ENCODE peak calls at places on chromosomes 3 and 15, in four cellular contexts. One of them, this sample, is unnamed.

GRCh38 chr3:172266103-172266502 is 182.2 kb downstream of the GHSR start:
- DNase-seq in Panc1: no peak
- DNase-seq in fibroblast of lung: no peak
- DNase-seq in hepatocyte: no peak
- DNase-seq in this sample: no peak

GRCh38 chr3:38347421-38348200 is 1.0 kb downstream of the XYLB start:
- DNase-seq in Panc1: no peak
- DNase-seq in fibroblast of lung: no peak
- DNase-seq in hepatocyte: peak
- DNase-seq in this sample: no peak

GRCh38 chr3:170811515-170811914 is 58.5 kb downstream of the RPL22L1 start:
- DNase-seq in Panc1: no peak
- DNase-seq in hepatocyte: peak
- DNase-seq in fibroblast of lung: peak
- DNase-seq in this sample: peak

GRCh38 chr3:43692971-43693370 is 2.2 kb downstream of the ABHD5 start:
- DNase-seq in Panc1: no peak
- DNase-seq in fibroblast of lung: no peak
- DNase-seq in hepatocyte: no peak
- DNase-seq in this sample: no peak

GRCh38 chr3:15151166-15151565 is 52.2 kb upstream of the RBSN start:
- DNase-seq in Panc1: no peak
- DNase-seq in hepatocyte: no peak
- DNase-seq in fibroblast of lung: no peak
- DNase-seq in this sample: no peak

GRCh38 chr3:157819415-157819814 is 286.8 kb downstream of the SHOX2 start:
- DNase-seq in hepatocyte: no peak
- DNase-seq in Panc1: no peak
- DNase-seq in fibroblast of lung: no peak
- DNase-seq in this sample: no peak

GRCh38 chr3:128878556-128879124 is 780 bp upstream of the ACAD9 start:
- DNase-seq in fibroblast of lung: peak
- DNase-seq in Panc1: no peak
- DNase-seq in hepatocyte: peak
- DNase-seq in this sample: peak

GRCh38 chr3:177977381-177978158 is 558.7 kb upstream of the KCNMB2 start:
- DNase-seq in hepatocyte: no peak
- DNase-seq in Panc1: no peak
- DNase-seq in fibroblast of lung: peak
- DNase-seq in this sample: peak

GRCh38 chr15:38474155-38474757 is 20.3 kb downstream of the FAM98B start:
- DNase-seq in Panc1: peak
- DNase-seq in hepatocyte: peak
- DNase-seq in fibroblast of lung: peak
- DNase-seq in this sample: peak

GRCh38 chr15:51382787-51383186 is 41.3 kb downstream of the GLDN start:
- DNase-seq in Panc1: no peak
- DNase-seq in fibroblast of lung: peak
- DNase-seq in hepatocyte: peak
- DNase-seq in this sample: peak

GRCh38 chr3:32082727-32083126 is 23.7 kb upstream of the GPD1L start:
- DNase-seq in hepatocyte: peak
- DNase-seq in Panc1: no peak
- DNase-seq in fibroblast of lung: peak
- DNase-seq in this sample: peak

GRCh38 chr15:67080900-67081431 is 15.6 kb downstream of the SMAD3 start:
- DNase-seq in fibroblast of lung: peak
- DNase-seq in hepatocyte: no peak
- DNase-seq in Panc1: no peak
- DNase-seq in this sample: no peak

GRCh38 chr3:171351676-171352075 is 108.5 kb downstream of the TNIK start:
- DNase-seq in fibroblast of lung: peak
- DNase-seq in hepatocyte: no peak
- DNase-seq in Panc1: no peak
- DNase-seq in this sample: peak

GRCh38 chr3:156605686-156606605 is 51.0 kb upstream of the SSR3 start:
- DNase-seq in hepatocyte: peak
- DNase-seq in fibroblast of lung: peak
- DNase-seq in Panc1: no peak
- DNase-seq in this sample: peak

GRCh38 chr15:98682992-98683701 is 34.8 kb downstream of the IGF1R start:
- DNase-seq in fibroblast of lung: peak
- DNase-seq in hepatocyte: no peak
- DNase-seq in Panc1: no peak
- DNase-seq in this sample: no peak

GRCh38 chr3:106333911-106334618 is 465.3 kb upstream of the CBLB start:
- DNase-seq in hepatocyte: no peak
- DNase-seq in fibroblast of lung: peak
- DNase-seq in Panc1: no peak
- DNase-seq in this sample: peak

GRCh38 chr15:58246041-58246440 is 107.9 kb downstream of the AQP9 start:
- DNase-seq in Panc1: no peak
- DNase-seq in hepatocyte: no peak
- DNase-seq in fibroblast of lung: no peak
- DNase-seq in this sample: no peak

GRCh38 chr3:151838574-151839312 is 24.8 kb downstream of the AADAC start:
- DNase-seq in fibroblast of lung: peak
- DNase-seq in hepatocyte: peak
- DNase-seq in Panc1: peak
- DNase-seq in this sample: peak

GRCh38 chr15:97082835-97083234 is 752.3 kb downstream of the NR2F2 start:
- DNase-seq in fibroblast of lung: no peak
- DNase-seq in Panc1: no peak
- DNase-seq in hepatocyte: no peak
- DNase-seq in this sample: no peak

GRCh38 chr15:40310993-40311392 is 3.3 kb upstream of the PLCB2 start:
- DNase-seq in hepatocyte: no peak
- DNase-seq in Panc1: no peak
- DNase-seq in fibroblast of lung: no peak
- DNase-seq in this sample: no peak

GRCh38 chr3:144770291-144770690 is 798.7 kb downstream of the DIPK2A start:
- DNase-seq in fibroblast of lung: no peak
- DNase-seq in Panc1: no peak
- DNase-seq in hepatocyte: no peak
- DNase-seq in this sample: peak

GRCh38 chr15:53202876-53203275 is 412.7 kb upstream of the ONECUT1 start:
- DNase-seq in fibroblast of lung: no peak
- DNase-seq in Panc1: no peak
- DNase-seq in hepatocyte: no peak
- DNase-seq in this sample: no peak
- TF ChIP-seq CTCF in fibroblast of lung: no peak
- TF ChIP-seq CTCF in Panc1: no peak
- TF ChIP-seq CTCF in hepatocyte: no peak
- TF ChIP-seq CTCF in this sample: no peak

GRCh38 chr15:70111203-70112017 is 13.7 kb upstream of the TLE3 start:
- DNase-seq in Panc1: no peak
- DNase-seq in hepatocyte: peak
- DNase-seq in fibroblast of lung: peak
- DNase-seq in this sample: peak
- H3K4me3 ChIP-seq in Panc1: no peak
- H3K4me3 ChIP-seq in hepatocyte: no peak
- H3K4me3 ChIP-seq in fibroblast of lung: peak
- H3K4me3 ChIP-seq in this sample: no peak

DNA sequence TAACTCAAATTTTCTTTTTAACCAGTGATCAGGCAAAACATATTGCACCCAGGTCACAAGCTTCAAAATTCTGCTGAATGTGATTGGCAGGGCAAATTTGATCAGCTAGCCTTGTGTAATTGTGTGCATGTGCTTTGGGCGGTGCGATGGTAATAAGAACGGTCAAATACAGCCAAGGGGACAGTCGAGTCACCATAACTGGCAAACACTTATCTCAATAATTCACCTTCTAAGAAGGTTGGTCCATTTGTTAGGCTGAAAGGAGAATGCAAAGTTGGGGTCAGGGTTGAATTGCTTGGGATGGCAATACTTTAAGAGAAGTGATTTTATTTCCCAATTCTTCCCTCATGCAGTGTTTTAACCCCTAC is 302.4 kb upstream of the PDZRN3 start:
- DNase-seq in fibroblast of lung: no peak
- DNase-seq in hepatocyte: no peak
- DNase-seq in Panc1: no peak
- DNase-seq in this sample: no peak
- TF ChIP-seq CTCF in fibroblast of lung: no peak
- TF ChIP-seq CTCF in hepatocyte: no peak
- TF ChIP-seq CTCF in Panc1: no peak
- TF ChIP-seq CTCF in this sample: no peak

DNA sequence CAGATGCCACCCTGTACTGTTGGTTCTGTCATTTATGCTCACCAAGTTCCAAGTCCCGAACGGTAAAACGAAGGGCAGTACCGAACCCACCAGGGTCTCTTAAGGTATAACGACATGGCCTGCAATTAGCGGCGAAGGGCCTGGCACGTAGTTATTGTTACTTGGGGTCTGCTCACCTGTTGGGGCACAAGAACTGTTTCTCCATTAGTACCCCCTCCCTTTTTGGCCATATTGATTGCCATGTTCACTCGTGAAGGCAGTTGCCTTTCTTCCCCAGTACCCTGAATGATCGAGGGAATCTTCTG is 435 bp downstream of the IL17RB start:
- DNase-seq in fibroblast of lung: no peak
- DNase-seq in Panc1: no peak
- DNase-seq in hepatocyte: no peak
- DNase-seq in this sample: no peak
- H3K4me3 ChIP-seq in fibroblast of lung: no peak
- H3K4me3 ChIP-seq in Panc1: peak
- H3K4me3 ChIP-seq in hepatocyte: peak
- H3K4me3 ChIP-seq in this sample: no peak

GRCh38 chr3:26657406-26657976 is 34.9 kb downstream of the LRRC3B start:
- DNase-seq in fibroblast of lung: no peak
- DNase-seq in hepatocyte: no peak
- DNase-seq in Panc1: no peak
- DNase-seq in this sample: no peak
- TF ChIP-seq CTCF in fibroblast of lung: no peak
- TF ChIP-seq CTCF in hepatocyte: no peak
- TF ChIP-seq CTCF in Panc1: no peak
- TF ChIP-seq CTCF in this sample: no peak

GRCh38 chr3:34077796-34078195 is 279.4 kb downstream of the PDCD6IP start:
- DNase-seq in hepatocyte: no peak
- DNase-seq in Panc1: no peak
- DNase-seq in fibroblast of lung: no peak
- DNase-seq in this sample: peak
- H3K4me3 ChIP-seq in hepatocyte: no peak
- H3K4me3 ChIP-seq in Panc1: no peak
- H3K4me3 ChIP-seq in fibroblast of lung: no peak
- H3K4me3 ChIP-seq in this sample: no peak

DNA sequence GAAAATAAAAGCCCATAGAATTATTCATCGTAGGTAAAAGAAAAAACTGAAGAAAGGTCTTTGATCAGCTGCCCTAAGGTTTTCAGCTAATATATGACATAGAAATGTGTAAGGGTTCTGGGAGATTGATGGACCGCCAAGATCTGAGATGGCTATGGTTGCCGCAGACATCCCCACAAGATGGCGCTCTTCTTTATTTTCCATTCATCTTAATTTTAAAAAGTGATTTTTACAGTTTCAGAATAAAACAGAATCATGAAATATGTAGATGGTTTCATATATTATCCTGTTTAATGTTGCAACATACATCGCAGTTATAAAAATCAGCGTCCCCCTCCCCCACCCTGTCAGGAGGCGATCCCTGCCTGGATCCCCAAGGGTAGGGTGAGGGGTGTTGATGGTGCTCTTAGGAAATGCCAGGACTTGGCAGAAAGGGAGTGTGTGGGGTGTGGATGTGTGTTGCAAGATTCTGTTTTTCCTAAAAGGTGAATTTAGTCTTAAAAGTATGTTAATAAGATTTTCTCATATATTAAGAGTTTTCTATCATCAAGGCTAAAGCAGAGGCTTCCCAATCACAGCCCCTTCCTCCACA is 68.8 kb downstream of the ANXA2 start:
- DNase-seq in Panc1: no peak
- DNase-seq in fibroblast of lung: peak
- DNase-seq in hepatocyte: peak
- DNase-seq in this sample: peak
- TF ChIP-seq CTCF in Panc1: peak
- TF ChIP-seq CTCF in fibroblast of lung: peak
- TF ChIP-seq CTCF in hepatocyte: peak
- TF ChIP-seq CTCF in this sample: peak

GRCh38 chr15:23690450-23690852 is 3.3 kb upstream of the NDN start:
- DNase-seq in Panc1: no peak
- DNase-seq in hepatocyte: peak
- DNase-seq in fibroblast of lung: peak
- DNase-seq in this sample: peak

GRCh38 chr15:23690015-23690414 is 2.9 kb upstream of the NDN start:
- DNase-seq in hepatocyte: no peak
- DNase-seq in Panc1: no peak
- DNase-seq in fibroblast of lung: no peak
- DNase-seq in this sample: no peak

GRCh38 chr15:23686466-23687142 is 501 bp downstream of the NDN start:
- DNase-seq in fibroblast of lung: peak
- DNase-seq in hepatocyte: peak
- DNase-seq in Panc1: no peak
- DNase-seq in this sample: no peak

GRCh38 chr15:23687143-23687470 is at the start of gene NDN:
- DNase-seq in fibroblast of lung: peak
- DNase-seq in Panc1: no peak
- DNase-seq in hepatocyte: peak
- DNase-seq in this sample: peak
- H3K4me3 ChIP-seq in fibroblast of lung: peak
- H3K4me3 ChIP-seq in Panc1: no peak
- H3K4me3 ChIP-seq in hepatocyte: peak
- H3K4me3 ChIP-seq in this sample: peak

GRCh38 chr3:81871358-81872152 is 110.1 kb upstream of the GBE1 start:
- DNase-seq in fibroblast of lung: peak
- DNase-seq in hepatocyte: peak
- DNase-seq in Panc1: no peak
- DNase-seq in this sample: peak
- TF ChIP-seq CTCF in fibroblast of lung: no peak
- TF ChIP-seq CTCF in hepatocyte: peak
- TF ChIP-seq CTCF in Panc1: peak
- TF ChIP-seq CTCF in this sample: peak